ENCODE peak calls at places on chromosomes 6 and 20, in nine cellular contexts. Q is NCI-H1694 treated with DMSO at 0.1 percent for 48 hours; B is omental fat pad; P is ACHN; R is GM12864; C is astrocyte of the spinal cord; F is stimulated activated naive CD8-positive, alpha-beta T cell treated with anti-CD3 and anti-CD28 coated beads, Interleukin-15, amount 100 ng/mL, for 72 hours; G is stimulated activated CD4-positive, alpha-beta T cell treated with anti-CD3 and anti-CD28 coated beads, Interleukin-1b, Interleukin-23, amount 100 ng/mL, for 1 hour; U is breast epithelium. S is an unnamed sample.

GRCh38 chr20:58131581-58132142 is 96.8 kb downstream of the ANKRD60 start:
- DNase-seq in Q (no peak), B (no peak), P (no peak), R (no peak), C (peak; percentile 96), F (no peak), G (no peak), U (peak; percentile 13), S (peak; percentile 84)

GRCh38 chr6:106116125-106116524 is 30.0 kb downstream of the PRDM1 start:
- DNase-seq in Q (no peak), B (no peak), P (no peak), R (no peak), C (peak; percentile 30), F (no peak), G (no peak), U (peak; percentile 91), S (no peak)

GRCh38 chr6:20604159-20604558 is 69.9 kb downstream of the CDKAL1 start:
- DNase-seq in Q (peak; percentile 45), B (no peak), P (no peak), R (no peak), C (no peak), F (no peak), G (no peak), U (no peak), S (no peak)

GRCh38 chr6:122872311-122872710 is 83.3 kb downstream of the SMPDL3A start:
- DNase-seq in Q (no peak), B (no peak), P (peak; percentile 8), R (no peak), C (no peak), F (no peak), G (no peak), U (no peak), S (no peak)

GRCh38 chr6:158417760-158418098 is 105.5 kb downstream of the TULP4 start:
- DNase-seq in Q (no peak), B (no peak), P (no peak), R (no peak), C (peak; percentile 79), F (no peak), G (no peak), U (no peak), S (peak; percentile 90)

GRCh38 chr6:33845031-33845430 is 41.2 kb upstream of the MLN start:
- DNase-seq in Q (no peak), B (no peak), P (no peak), R (no peak), C (no peak), F (no peak), G (no peak), U (no peak), S (no peak)

GRCh38 chr6:131950767-131951575 is at the start of gene CCN2:
- DNase-seq in Q (no peak), B (peak; percentile 56), P (peak; percentile 96), R (no peak), C (peak; percentile 98), F (peak; percentile 21), G (no peak), U (peak; percentile 90), S (peak; percentile 97)

GRCh38 chr20:61799394-61799923 is 266.2 kb downstream of the TAF4 start:
- DNase-seq in Q (no peak), B (no peak), P (no peak), R (no peak), C (no peak), F (no peak), G (no peak), U (no peak), S (no peak)

GRCh38 chr6:57069920-57070331 is 20.1 kb upstream of the ZNF451 start:
- DNase-seq in Q (no peak), B (no peak), P (no peak), R (no peak), C (no peak), F (no peak), G (no peak), U (no peak), S (no peak)

GRCh38 chr6:136465766-136466303 is 84.4 kb downstream of the MAP7 start:
- DNase-seq in Q (peak; percentile 8), B (no peak), P (peak; percentile 33), R (no peak), C (no peak), F (no peak), G (no peak), U (no peak), S (peak; percentile 23)

GRCh38 chr6:157668034-157668401 is 155.0 kb upstream of the SNX9 start:
- DNase-seq in Q (no peak), B (no peak), P (no peak), R (no peak), C (no peak), F (no peak), G (no peak), U (no peak), S (no peak)

GRCh38 chr6:104896914-104897313 is 37.2 kb upstream of the HACE1 start:
- DNase-seq in Q (no peak), B (no peak), P (peak; percentile 4), R (no peak), C (peak; percentile 6), F (no peak), G (no peak), U (no peak), S (peak; percentile 8)

GRCh38 chr6:129402244-129402643 is 307.7 kb downstream of the ARHGAP18 start:
- DNase-seq in Q (no peak), B (no peak), P (no peak), R (no peak), C (peak; percentile 7), F (no peak), G (no peak), U (no peak), S (peak; percentile 5)

GRCh38 chr6:30060634-30060981 is 457 bp upstream of the POLR1H start:
- DNase-seq in Q (no peak), B (no peak), P (peak; percentile 44), R (no peak), C (no peak), F (peak; percentile 10), G (no peak), U (no peak), S (no peak)

GRCh38 chr6:501891-502601 is 110.5 kb downstream of the IRF4 start:
- DNase-seq in Q (no peak), B (no peak), P (no peak), R (no peak), C (no peak), F (peak; percentile 53), G (peak; percentile 56), U (no peak), S (no peak)

GRCh38 chr6:18515767-18516166 is 128.6 kb downstream of the RNF144B start:
- DNase-seq in Q (no peak), B (no peak), P (peak; percentile 18), R (no peak), C (no peak), F (no peak), G (no peak), U (no peak), S (no peak)

GRCh38 chr20:32037929-32038328 is 14.1 kb upstream of the HCK start:
- DNase-seq in Q (no peak), B (no peak), P (no peak), R (no peak), C (peak; percentile 37), F (no peak), G (no peak), U (no peak), S (peak; percentile 66)

GRCh38 chr6:84967389-84967788 is 203.0 kb upstream of the TBX18 start:
- DNase-seq in Q (peak; percentile 22), B (no peak), P (peak; percentile 58), R (no peak), C (peak; percentile 48), F (no peak), G (no peak), U (no peak), S (no peak)

GRCh38 chr6:98831057-98832031 is 3.0 kb upstream of the POU3F2 start:
- DNase-seq in Q (no peak), B (no peak), P (no peak), R (no peak), C (no peak), F (peak; percentile 28), G (no peak), U (no peak), S (peak; percentile 32)

GRCh38 chr6:34969662-34970265 is 80.7 kb downstream of the ANKS1A start:
- DNase-seq in Q (no peak), B (no peak), P (no peak), R (no peak), C (no peak), F (no peak), G (no peak), U (no peak), S (no peak)

GRCh38 chr20:38789503-38790209 is 15.8 kb upstream of the PPP1R16B start:
- DNase-seq in Q (no peak), B (no peak), P (no peak), R (no peak), C (peak; percentile 13), F (no peak), G (no peak), U (no peak), S (peak; percentile 54)

GRCh38 chr6:53894086-53894485 is 99.3 kb downstream of the LRRC1 start:
- DNase-seq in Q (no peak), B (no peak), P (no peak), R (peak; percentile 1), C (peak; percentile 31), F (peak; percentile 39), G (no peak), U (no peak), S (peak; percentile 44)

S was measured in fibroblast of lung.